ENCODE peak calls at places on chromosomes 16 and 17, in seven cellular contexts. X, V, H, O, R, F and I are unnamed samples.

GRCh38 chr16:49564577-49565224 is 191.1 kb downstream of the C16orf78 start:
- DNase-seq in X (no peak), V (no peak), H (no peak), O (no peak), R (no peak), F (no peak), I (no peak)

GRCh38 chr17:63413128-63413527 is 33.0 kb downstream of the CYB561 start:
- DNase-seq in X (no peak), V (no peak), H (no peak), O (no peak), R (no peak), F (no peak), I (no peak)

GRCh38 chr17:4566785-4567184 is 6.4 kb upstream of the GGT6 start:
- DNase-seq in X (peak), V (peak), H (no peak), O (no peak), R (no peak), F (peak), I (peak)

GRCh38 chr16:88287219-88287618 is 95.5 kb upstream of the ZNF469 start:
- DNase-seq in X (no peak), V (no peak), H (no peak), O (no peak), R (no peak), F (no peak), I (no peak)

GRCh38 chr17:21756856-21757619 is 64.7 kb downstream of the KCNJ18 start:
- DNase-seq in X (no peak), V (no peak), H (no peak), O (no peak), R (no peak), F (no peak), I (no peak)

GRCh38 chr17:81461607-81462500 is 50.7 kb downstream of the ACTG1 start:
- DNase-seq in X (no peak), V (no peak), H (no peak), O (no peak), R (no peak), F (no peak), I (no peak)

GRCh38 chr17:34499576-34499975 is 79.8 kb upstream of the TMEM132E start:
- DNase-seq in X (no peak), V (no peak), H (no peak), O (no peak), R (no peak), F (no peak), I (no peak)

GRCh38 chr17:57084361-57084801 is 665 bp upstream of the AKAP1 start:
- DNase-seq in X (no peak), V (no peak), H (no peak), O (no peak), R (no peak), F (no peak), I (no peak)

GRCh38 chr16:88430185-88430523 is 22.9 kb upstream of the ZFPM1 start:
- DNase-seq in X (no peak), V (no peak), H (no peak), O (no peak), R (no peak), F (no peak), I (no peak)

GRCh38 chr16:727291-727977 is 528 bp downstream of the HAGHL start:
- DNase-seq in X (no peak), V (no peak), H (no peak), O (no peak), R (no peak), F (no peak), I (no peak)

GRCh38 chr16:1309888-1310831 is 724 bp downstream of the UBE2I start:
- DNase-seq in X (peak), V (no peak), H (no peak), O (peak), R (peak), F (no peak), I (no peak)

GRCh38 chr17:64020068-64020766 is at the start of gene ICAM2:
- DNase-seq in X (peak), V (no peak), H (no peak), O (peak), R (peak), F (peak), I (no peak)

GRCh38 chr17:44601574-44602372 is 44.5 kb downstream of the FZD2 start:
- DNase-seq in X (no peak), V (no peak), H (no peak), O (no peak), R (no peak), F (no peak), I (peak)

GRCh38 chr16:81505011-81505660 is 60.5 kb downstream of the CMIP start:
- DNase-seq in X (no peak), V (no peak), H (no peak), O (no peak), R (peak), F (peak), I (no peak)

GRCh38 chr17:68437979-68438877 is 19.1 kb downstream of the WIPI1 start:
- DNase-seq in X (no peak), V (no peak), H (no peak), O (no peak), R (peak), F (peak), I (no peak)

GRCh38 chr17:29590979-29591736 is 1.7 kb upstream of the GIT1 start:
- DNase-seq in X (no peak), V (no peak), H (no peak), O (no peak), R (no peak), F (no peak), I (no peak)

GRCh38 chr17:76791053-76791980 is 53.4 kb downstream of the MFSD11 start:
- DNase-seq in X (peak), V (no peak), H (peak), O (peak), R (peak), F (peak), I (no peak)

GRCh38 chr17:7327501-7327900 is 1.6 kb downstream of the NEURL4 start:
- DNase-seq in X (no peak), V (no peak), H (no peak), O (no peak), R (no peak), F (no peak), I (no peak)

GRCh38 chr17:16241906-16242399 is 24.9 kb downstream of the PIGL start:
- DNase-seq in X (no peak), V (no peak), H (no peak), O (no peak), R (no peak), F (no peak), I (no peak)

GRCh38 chr16:2663553-2664521 is 18.5 kb upstream of the KCTD5 start:
- DNase-seq in X (peak), V (no peak), H (no peak), O (no peak), R (peak), F (no peak), I (no peak)

GRCh38 chr17:65054602-65055001 is 1.9 kb downstream of the GNA13 start:
- DNase-seq in X (no peak), V (no peak), H (no peak), O (no peak), R (no peak), F (no peak), I (peak)

GRCh38 chr17:39661044-39661406 is 4.1 kb upstream of the TCAP start:
- DNase-seq in X (no peak), V (no peak), H (no peak), O (no peak), R (no peak), F (no peak), I (no peak)

GRCh38 chr16:85554114-85554790 is 58.9 kb upstream of the GSE1 start:
- DNase-seq in X (peak), V (peak), H (no peak), O (no peak), R (peak), F (peak), I (no peak)

GRCh38 chr16:67907397-67907796 is 14.3 kb downstream of the PSKH1 start:
- DNase-seq in X (no peak), V (no peak), H (no peak), O (no peak), R (no peak), F (no peak), I (no peak)

GRCh38 chr17:28193241-28193640 is 125.8 kb upstream of the TMEM97 start:
- DNase-seq in X (no peak), V (no peak), H (no peak), O (no peak), R (peak), F (peak), I (no peak)

GRCh38 chr17:9924735-9925191 is 19.7 kb upstream of the RCVRN start:
- DNase-seq in X (no peak), V (peak), H (peak), O (no peak), R (no peak), F (peak), I (no peak)

GRCh38 chr17:27473748-27474609 is 17.7 kb downstream of the KSR1 start:
- DNase-seq in X (peak), V (no peak), H (no peak), O (peak), R (peak), F (peak), I (no peak)

GRCh38 chr17:40548982-40549680 is 16.1 kb downstream of the CCR7 start:
- DNase-seq in X (no peak), V (peak), H (peak), O (no peak), R (no peak), F (no peak), I (peak)

GRCh38 chr17:74513987-74514631 is 17.2 kb downstream of the CD300LB start:
- DNase-seq in X (no peak), V (no peak), H (no peak), O (no peak), R (no peak), F (peak), I (no peak)

GRCh38 chr16:75387951-75388350 is 45.4 kb downstream of the CFDP1 start:
- DNase-seq in X (no peak), V (no peak), H (no peak), O (no peak), R (no peak), F (no peak), I (no peak)

GRCh38 chr16:19705131-19705501 is 12.9 kb downstream of the KNOP1 start:
- DNase-seq in X (no peak), V (no peak), H (no peak), O (no peak), R (no peak), F (no peak), I (no peak)

GRCh38 chr16:68646948-68647659 is 2.0 kb downstream of the CDH3 start:
- DNase-seq in X (no peak), V (no peak), H (no peak), O (no peak), R (no peak), F (no peak), I (no peak)

GRCh38 chr16:719815-720506 is 985 bp upstream of the ANTKMT start:
- DNase-seq in X (no peak), V (no peak), H (no peak), O (no peak), R (no peak), F (no peak), I (no peak)

GRCh38 chr16:21277927-21278706 is at the start of gene CRYM:
- DNase-seq in X (peak), V (peak), H (no peak), O (peak), R (peak), F (no peak), I (no peak)

GRCh38 chr16:85010931-85011845 is at the start of gene ZDHHC7:
- DNase-seq in X (peak), V (peak), H (no peak), O (peak), R (peak), F (peak), I (no peak)

GRCh38 chr17:45284176-45285140 is 22.6 kb upstream of the SPATA32 start:
- DNase-seq in X (no peak), V (no peak), H (no peak), O (no peak), R (no peak), F (no peak), I (no peak)

GRCh38 chr16:30084816-30085159 is 6.9 kb downstream of the TBX6 start:
- DNase-seq in X (no peak), V (no peak), H (no peak), O (no peak), R (no peak), F (no peak), I (no peak)

GRCh38 chr16:35411156-35411555 is 1951.7 kb downstream of the TP53TG3F start:
- DNase-seq in X (no peak), V (no peak), H (no peak), O (no peak), R (no peak), F (no peak), I (no peak)

GRCh38 chr16:561957-562938 is 2.1 kb downstream of the PRR35 start:
- DNase-seq in X (no peak), V (no peak), H (no peak), O (no peak), R (no peak), F (no peak), I (no peak)